ENCODE peak calls at places on chromosomes 12 and 14, in nine cellular contexts. I is cardiac muscle cell; Q is CD4-positive, CD25-positive, alpha-beta regulatory T cell; J is tibial nerve; X is fibroblast of lung; Z is CD8-positive, alpha-beta T cell; P is mesendoderm; W is heart right ventricle; O is heart left ventricle. T is an unnamed sample. For H3K27me3, the result is how much of the 10 kb centered on the place peaks cover.

GRCh38 chr12:94614288-94614721 is 36.1 kb downstream of the TMCC3 start:
- DNase-seq in I (peak), Q (no peak), J (no peak), X (peak), Z (no peak), P (peak), W (no peak), O (no peak), T (peak)

GRCh38 chr12:43978546-43978945 is 142.7 kb downstream of the TMEM117 start:
- DNase-seq in I (no peak), Q (no peak), J (no peak), X (no peak), Z (no peak), P (no peak), W (no peak), O (no peak), T (no peak)

GRCh38 chr14:60188115-60188514 is 22.9 kb upstream of the DHRS7 start:
- DNase-seq in I (peak), Q (no peak), J (no peak), X (peak), Z (no peak), P (no peak), W (no peak), O (no peak), T (no peak)

GRCh38 chr12:75660107-75660530 is 148.7 kb upstream of the KRR1 start:
- DNase-seq in I (no peak), Q (peak), J (no peak), X (peak), Z (no peak), P (no peak), W (no peak), O (no peak), T (no peak)

GRCh38 chr12:121036810-121037326 is 2.2 kb downstream of the OASL start:
- DNase-seq in I (peak), Q (peak), J (no peak), X (peak), Z (peak), P (no peak), W (no peak), O (no peak), T (no peak)

GRCh38 chr14:104746951-104747481 is 5.9 kb upstream of the SIVA1 start:
- DNase-seq in I (no peak), Q (no peak), J (no peak), X (peak), Z (no peak), P (no peak), W (no peak), O (peak), T (no peak)

GRCh38 chr12:46493352-46494209 is 121.0 kb upstream of the SLC38A2 start:
- DNase-seq in I (no peak), Q (no peak), J (no peak), X (peak), Z (no peak), P (peak), W (no peak), O (no peak), T (no peak)

GRCh38 chr12:76002598-76003262 is 28.8 kb downstream of the PHLDA1 start:
- DNase-seq in I (no peak), Q (no peak), J (no peak), X (no peak), Z (no peak), P (no peak), W (no peak), O (no peak), T (no peak)

GRCh38 chr12:9615420-9616135 is 7.9 kb upstream of the KLRB1 start:
- DNase-seq in I (no peak), Q (peak), J (no peak), X (no peak), Z (no peak), P (no peak), W (no peak), O (no peak), T (no peak)

GRCh38 chr12:6161124-6161882 is 36.8 kb upstream of the VWF start:
- DNase-seq in I (peak), Q (no peak), J (no peak), X (peak), Z (no peak), P (no peak), W (peak), O (peak), T (no peak)

GRCh38 chr12:100503228-100503628 is 29.6 kb downstream of the NR1H4 start:
- DNase-seq in I (no peak), Q (no peak), J (no peak), X (no peak), Z (no peak), P (no peak), W (no peak), O (no peak), T (no peak)

GRCh38 chr12:112858776-112859175 is 48.0 kb upstream of the OAS1 start:
- DNase-seq in I (no peak), Q (no peak), J (no peak), X (no peak), Z (no peak), P (no peak), W (no peak), O (no peak), T (no peak)

GRCh38 chr14:22039938-22040780 is 366.5 kb upstream of the OR4E1 start:
- DNase-seq in I (peak), Q (peak), J (no peak), X (no peak), Z (peak), P (peak), W (no peak), O (no peak), T (no peak)

GRCh38 chr12:2958432-2959193 is 584 bp upstream of the TEAD4 start:
- DNase-seq in I (peak), Q (no peak), J (no peak), X (peak), Z (no peak), P (peak), W (peak), O (peak), T (peak)

GRCh38 chr12:128829870-128830504 is 6.2 kb upstream of the SLC15A4 start:
- DNase-seq in I (no peak), Q (peak), J (no peak), X (no peak), Z (no peak), P (no peak), W (no peak), O (no peak), T (no peak)

GRCh38 chr12:25495336-25496097 is 57.6 kb downstream of the LMNTD1 start:
- DNase-seq in I (peak), Q (no peak), J (no peak), X (peak), Z (no peak), P (peak), W (no peak), O (no peak), T (peak)

GRCh38 chr14:38339704-38340103 is 83.8 kb upstream of the CLEC14A start:
- DNase-seq in I (peak), Q (no peak), J (no peak), X (peak), Z (no peak), P (no peak), W (no peak), O (no peak), T (no peak)

GRCh38 chr12:116933512-116934246 is 22.9 kb downstream of the FBXW8 start:
- DNase-seq in I (no peak), Q (no peak), J (no peak), X (no peak), Z (no peak), P (no peak), W (no peak), O (no peak), T (no peak)

GRCh38 chr12:4283512-4284255 is 10.1 kb downstream of the CCND2 start:
- DNase-seq in I (no peak), Q (no peak), J (no peak), X (no peak), Z (no peak), P (no peak), W (no peak), O (no peak), T (no peak)

GRCh38 chr12:42744539-42745156 is 155.1 kb upstream of the PRICKLE1 start:
- DNase-seq in I (peak), Q (no peak), J (no peak), X (no peak), Z (no peak), P (peak), W (no peak), O (no peak), T (no peak)

GRCh38 chr12:21371050-21371449 is 1.7 kb upstream of the IAPP start:
- DNase-seq in I (no peak), Q (no peak), J (no peak), X (no peak), Z (no peak), P (no peak), W (no peak), O (no peak), T (no peak)

GRCh38 chr12:66776974-66777373 is 98.1 kb upstream of the GRIP1 start:
- DNase-seq in I (no peak), Q (peak), J (no peak), X (no peak), Z (peak), P (no peak), W (no peak), O (no peak), T (no peak)

GRCh38 chr14:21526672-21527319 is 650 bp upstream of the SALL2 start:
- DNase-seq in I (no peak), Q (no peak), J (no peak), X (no peak), Z (no peak), P (peak), W (no peak), O (no peak), T (no peak)

GRCh38 chr14:75280831-75281690 is 2.4 kb downstream of the FOS start:
- DNase-seq in I (peak), Q (no peak), J (no peak), X (peak), Z (peak), P (peak), W (no peak), O (no peak), T (no peak)

GRCh38 chr12:27967551-27968054 is 4.9 kb downstream of the PTHLH start:
- DNase-seq in I (no peak), Q (no peak), J (no peak), X (no peak), Z (no peak), P (no peak), W (no peak), O (no peak), T (peak)

GRCh38 chr12:16726879-16727278 is 120.9 kb upstream of the LMO3 start:
- DNase-seq in I (no peak), Q (no peak), J (peak), X (no peak), Z (no peak), P (no peak), W (no peak), O (no peak), T (no peak)

GRCh38 chr12:58977476-58977875 is 57.2 kb upstream of the LRIG3 start:
- DNase-seq in I (no peak), Q (no peak), J (no peak), X (no peak), Z (no peak), P (no peak), W (no peak), O (no peak), T (no peak)

GRCh38 chr14:32382704-32383103 is 53.6 kb downstream of the AKAP6 start:
- DNase-seq in I (peak), Q (no peak), J (no peak), X (peak), Z (no peak), P (peak), W (no peak), O (no peak), T (no peak)

GRCh38 chr14:68522510-68523325 is 270.1 kb downstream of the ZFP36L1 start:
- DNase-seq in I (peak), Q (no peak), J (no peak), X (peak), Z (no peak), P (peak), W (no peak), O (no peak), T (no peak)

GRCh38 chr12:93336344-93336743 is 41.4 kb upstream of the NUDT4 start:
- DNase-seq in I (peak), Q (no peak), J (no peak), X (no peak), Z (no peak), P (peak), W (peak), O (no peak), T (peak)

GRCh38 chr12:50041461-50041860 is 15.9 kb upstream of the ASIC1 start:
- DNase-seq in I (no peak), Q (no peak), J (no peak), X (no peak), Z (no peak), P (no peak), W (no peak), O (no peak), T (no peak)

GRCh38 chr14:94320243-94320642 is 2.9 kb downstream of the SERPINA6 start:
- DNase-seq in I (no peak), Q (peak), J (no peak), X (no peak), Z (no peak), P (no peak), W (no peak), O (no peak), T (no peak)
- H3K27ac ChIP-seq in I (no peak), Q (no peak), J (no peak), X (no peak), Z (no peak), P (no peak), W (no peak), O (no peak), T (no peak)

GRCh38 chr12:126182619-126183236 is 1117.5 kb downstream of the AACS start:
- DNase-seq in I (peak), Q (no peak), J (peak), X (no peak), Z (no peak), P (no peak), W (no peak), O (no peak), T (no peak)

GRCh38 chr12:126189856-126190255 is 1124.6 kb downstream of the AACS start:
- DNase-seq in I (no peak), Q (no peak), J (no peak), X (no peak), Z (no peak), P (no peak), W (no peak), O (no peak), T (no peak)

GRCh38 chr12:126185025-126185424 is 1119.8 kb downstream of the AACS start:
- DNase-seq in I (no peak), Q (no peak), J (no peak), X (no peak), Z (no peak), P (no peak), W (no peak), O (no peak), T (no peak)
- H3K27me3 ChIP-seq in I (under half), Q (under half), J (under half), X (under half), Z (under half), P (under half), W (under half), O (under half), T (under half)

DNA sequence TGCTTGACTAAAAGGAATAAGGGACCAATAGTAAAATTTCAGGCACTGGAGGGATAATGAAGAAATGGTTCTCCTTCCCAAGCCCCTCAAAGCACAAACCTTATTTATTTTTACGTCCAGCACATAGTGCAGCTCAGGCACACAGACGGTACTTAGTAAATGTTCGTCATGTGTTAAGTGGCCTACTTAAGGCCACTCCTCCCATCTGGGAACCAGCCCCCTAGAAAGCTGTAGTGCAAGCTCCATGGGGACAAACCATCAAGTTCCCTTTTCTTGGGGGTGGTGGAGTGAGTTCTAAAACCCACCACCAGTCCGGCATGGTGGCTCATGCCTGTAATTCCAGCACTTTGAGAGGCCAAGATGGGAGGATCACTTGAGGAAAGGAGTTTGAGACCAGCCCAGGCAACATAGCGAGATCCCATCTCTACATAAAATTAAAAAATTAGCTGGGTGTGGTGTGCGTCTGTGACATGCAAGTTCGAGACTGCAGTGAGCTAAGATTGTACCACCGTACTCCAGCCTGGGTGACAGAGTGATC is 49.4 kb downstream of the PITPNM2 start:
- DNase-seq in I (no peak), Q (no peak), J (no peak), X (no peak), Z (no peak), P (no peak), W (no peak), O (no peak), T (no peak)
- H3K27ac ChIP-seq in I (no peak), Q (no peak), J (no peak), X (no peak), Z (no peak), P (no peak), W (peak), O (peak), T (no peak)

GRCh38 chr12:12839886-12840285 is 26.7 kb downstream of the DDX47 start:
- DNase-seq in I (peak), Q (no peak), J (no peak), X (peak), Z (no peak), P (no peak), W (no peak), O (no peak), T (peak)
- H3K27me3 ChIP-seq in I (under half), Q (under half), J (under half), X (under half), Z (under half), P (under half), W (under half), O (under half), T (under half)

DNA sequence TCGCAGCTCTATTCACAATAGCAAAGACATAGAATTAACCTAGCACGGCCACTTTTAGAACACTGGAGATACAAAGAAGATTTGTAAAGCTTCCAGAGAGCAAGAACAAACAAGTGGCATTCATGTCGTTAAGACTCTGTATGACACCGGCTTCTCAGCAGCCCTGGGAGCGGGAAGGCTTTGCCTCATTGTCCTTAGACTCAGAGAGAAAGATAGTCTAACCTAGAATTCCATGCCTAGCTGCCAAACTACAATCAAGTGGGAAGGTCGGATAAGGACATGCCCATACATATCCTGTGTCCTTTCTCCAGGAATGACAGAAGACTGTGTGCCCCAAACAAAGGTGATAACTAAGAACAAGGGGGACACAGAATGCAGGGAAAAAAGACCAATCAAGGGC is 1038.3 kb downstream of the BCL11B start:
- DNase-seq in I (no peak), Q (no peak), J (no peak), X (no peak), Z (no peak), P (peak), W (no peak), O (no peak), T (no peak)
- H3K27ac ChIP-seq in I (no peak), Q (no peak), J (no peak), X (no peak), Z (no peak), P (no peak), W (no peak), O (no peak), T (no peak)

GRCh38 chr14:92356677-92357076 is 33.7 kb downstream of the SLC24A4 start:
- DNase-seq in I (no peak), Q (no peak), J (no peak), X (no peak), Z (no peak), P (no peak), W (no peak), O (no peak), T (no peak)
- H3K27me3 ChIP-seq in I (under half), Q (under half), J (under half), X (under half), Z (under half), P (under half), W (under half), O (under half), T (under half)

T was measured in SJSA1.